ENCODE peak calls at places on chromosomes 5 and 9, in four cellular contexts. One of them, this sample, is unnamed. For H3K9me3, the result is how much of the 10 kb centered on the place peaks cover.

GRCh38 chr5:116144103-116144502 is 59.3 kb downstream of the COMMD10 start:
- DNase-seq in aorta: no peak
- DNase-seq in fibroblast of lung: peak
- DNase-seq in AG04450: no peak
- DNase-seq in this sample: no peak

GRCh38 chr5:142386151-142387021 is 61.6 kb upstream of the SPRY4 start:
- DNase-seq in aorta: no peak
- DNase-seq in fibroblast of lung: no peak
- DNase-seq in AG04450: no peak
- DNase-seq in this sample: peak

GRCh38 chr5:157913575-157913974 is 54.6 kb upstream of the CLINT1 start:
- DNase-seq in aorta: no peak
- DNase-seq in fibroblast of lung: no peak
- DNase-seq in AG04450: no peak
- DNase-seq in this sample: no peak

GRCh38 chr9:132578367-132578932 is 4.0 kb upstream of the BARHL1 start:
- DNase-seq in fibroblast of lung: no peak
- DNase-seq in aorta: no peak
- DNase-seq in AG04450: no peak
- DNase-seq in this sample: no peak

GRCh38 chr5:148697177-148697820 is 43.0 kb upstream of the HTR4 start:
- DNase-seq in AG04450: peak
- DNase-seq in fibroblast of lung: peak
- DNase-seq in aorta: peak
- DNase-seq in this sample: no peak

GRCh38 chr5:127612441-127613141 is 36.3 kb upstream of the CTXN3 start:
- DNase-seq in fibroblast of lung: no peak
- DNase-seq in AG04450: no peak
- DNase-seq in aorta: no peak
- DNase-seq in this sample: no peak

GRCh38 chr5:80282054-80282453 is 26.2 kb upstream of the SERINC5 start:
- DNase-seq in fibroblast of lung: no peak
- DNase-seq in AG04450: no peak
- DNase-seq in aorta: no peak
- DNase-seq in this sample: no peak

GRCh38 chr5:39405489-39405888 is 19.3 kb downstream of the DAB2 start:
- DNase-seq in fibroblast of lung: no peak
- DNase-seq in aorta: no peak
- DNase-seq in AG04450: no peak
- DNase-seq in this sample: no peak

GRCh38 chr5:136636001-136636400 is 270.7 kb upstream of the TRPC7 start:
- DNase-seq in AG04450: no peak
- DNase-seq in fibroblast of lung: no peak
- DNase-seq in aorta: no peak
- DNase-seq in this sample: no peak

GRCh38 chr9:72041369-72041768 is 19.0 kb downstream of the C9orf57 start:
- DNase-seq in fibroblast of lung: no peak
- DNase-seq in AG04450: no peak
- DNase-seq in aorta: no peak
- DNase-seq in this sample: no peak

GRCh38 chr9:81022177-81022576 is 667.2 kb downstream of the TLE1 start:
- DNase-seq in aorta: no peak
- DNase-seq in AG04450: peak
- DNase-seq in fibroblast of lung: peak
- DNase-seq in this sample: no peak

GRCh38 chr9:81826541-81826906 is 101.7 kb upstream of the SPATA31D4 start:
- DNase-seq in fibroblast of lung: peak
- DNase-seq in aorta: no peak
- DNase-seq in AG04450: no peak
- DNase-seq in this sample: peak

GRCh38 chr9:130364619-130365322 is 80.0 kb upstream of the ASS1 start:
- DNase-seq in fibroblast of lung: no peak
- DNase-seq in AG04450: no peak
- DNase-seq in aorta: no peak
- DNase-seq in this sample: no peak

GRCh38 chr5:153782589-153783238 is 256.0 kb downstream of the FAM114A2 start:
- DNase-seq in aorta: no peak
- DNase-seq in AG04450: no peak
- DNase-seq in fibroblast of lung: no peak
- DNase-seq in this sample: no peak

GRCh38 chr5:96538831-96539250 is 105.8 kb upstream of the PCSK1 start:
- DNase-seq in aorta: no peak
- DNase-seq in AG04450: no peak
- DNase-seq in fibroblast of lung: peak
- DNase-seq in this sample: no peak
- H3K27ac ChIP-seq in aorta: no peak
- H3K27ac ChIP-seq in AG04450: no peak
- H3K27ac ChIP-seq in fibroblast of lung: no peak
- H3K27ac ChIP-seq in this sample: no peak

DNA sequence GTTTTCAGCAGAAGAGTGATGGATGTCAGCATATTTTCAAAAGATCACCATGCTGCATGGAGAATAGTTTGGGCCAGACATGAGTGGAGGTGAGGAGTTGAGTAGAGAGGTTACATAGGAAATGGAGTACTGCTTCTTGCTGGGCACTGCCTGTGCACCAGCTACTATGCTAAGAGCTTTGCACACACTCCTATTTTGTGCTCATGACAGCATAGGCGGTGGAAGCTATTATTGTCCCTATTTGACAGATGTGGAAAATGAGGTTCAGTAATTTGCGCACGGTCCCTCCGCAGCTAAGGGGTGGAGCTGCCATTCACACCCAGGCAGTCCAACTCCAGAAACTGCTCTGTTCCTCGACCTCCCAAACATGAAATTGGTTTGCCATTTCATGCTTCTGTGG is 67.8 kb downstream of the ENTREP1 start:
- DNase-seq in AG04450: no peak
- DNase-seq in fibroblast of lung: no peak
- DNase-seq in aorta: no peak
- DNase-seq in this sample: no peak
- H3K9me3 ChIP-seq in AG04450: under half
- H3K9me3 ChIP-seq in fibroblast of lung: under half
- H3K9me3 ChIP-seq in aorta: under half
- H3K9me3 ChIP-seq in this sample: under half

GRCh38 chr5:58502032-58502431 is 10.8 kb downstream of the GAPT start:
- DNase-seq in fibroblast of lung: no peak
- DNase-seq in AG04450: no peak
- DNase-seq in aorta: no peak
- DNase-seq in this sample: no peak

GRCh38 chr5:58505971-58506640 is 14.9 kb downstream of the GAPT start:
- DNase-seq in aorta: no peak
- DNase-seq in fibroblast of lung: no peak
- DNase-seq in AG04450: no peak
- DNase-seq in this sample: no peak

GRCh38 chr5:58507715-58508114 is 16.5 kb downstream of the GAPT start:
- DNase-seq in aorta: no peak
- DNase-seq in fibroblast of lung: no peak
- DNase-seq in AG04450: no peak
- DNase-seq in this sample: no peak

GRCh38 chr5:58503634-58504033 is 12.4 kb downstream of the GAPT start:
- DNase-seq in aorta: no peak
- DNase-seq in AG04450: no peak
- DNase-seq in fibroblast of lung: no peak
- DNase-seq in this sample: no peak

DNA sequence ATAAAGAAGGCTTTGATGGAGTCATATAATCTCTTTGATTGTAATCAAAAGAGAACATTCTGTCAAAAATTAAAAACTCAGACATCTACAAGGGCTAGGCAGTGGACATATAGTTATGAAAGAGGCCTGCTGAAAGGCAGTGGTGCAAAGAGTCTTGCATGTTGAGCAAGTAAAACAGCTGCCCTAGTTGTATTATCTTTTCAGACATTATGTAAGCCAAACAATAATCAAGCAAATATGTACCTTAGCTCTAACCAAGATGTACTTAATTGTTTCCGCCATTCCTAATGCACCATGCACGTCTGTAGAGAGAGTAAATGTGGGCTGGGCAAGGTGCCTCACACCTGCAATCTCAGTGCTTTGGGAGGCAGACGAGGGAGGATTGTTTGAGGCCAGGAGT is 14.3 kb downstream of the GAPT start:
- DNase-seq in aorta: no peak
- DNase-seq in AG04450: no peak
- DNase-seq in fibroblast of lung: no peak
- DNase-seq in this sample: no peak
- H3K27ac ChIP-seq in aorta: no peak
- H3K27ac ChIP-seq in AG04450: no peak
- H3K27ac ChIP-seq in fibroblast of lung: no peak
- H3K27ac ChIP-seq in this sample: no peak

GRCh38 chr5:178981381-178981780 is 13.7 kb downstream of the GRM6 start:
- DNase-seq in fibroblast of lung: no peak
- DNase-seq in aorta: no peak
- DNase-seq in AG04450: no peak
- DNase-seq in this sample: no peak
- H3K9me3 ChIP-seq in fibroblast of lung: under half
- H3K9me3 ChIP-seq in aorta: half or more
- H3K9me3 ChIP-seq in AG04450: half or more
- H3K9me3 ChIP-seq in this sample: under half

DNA sequence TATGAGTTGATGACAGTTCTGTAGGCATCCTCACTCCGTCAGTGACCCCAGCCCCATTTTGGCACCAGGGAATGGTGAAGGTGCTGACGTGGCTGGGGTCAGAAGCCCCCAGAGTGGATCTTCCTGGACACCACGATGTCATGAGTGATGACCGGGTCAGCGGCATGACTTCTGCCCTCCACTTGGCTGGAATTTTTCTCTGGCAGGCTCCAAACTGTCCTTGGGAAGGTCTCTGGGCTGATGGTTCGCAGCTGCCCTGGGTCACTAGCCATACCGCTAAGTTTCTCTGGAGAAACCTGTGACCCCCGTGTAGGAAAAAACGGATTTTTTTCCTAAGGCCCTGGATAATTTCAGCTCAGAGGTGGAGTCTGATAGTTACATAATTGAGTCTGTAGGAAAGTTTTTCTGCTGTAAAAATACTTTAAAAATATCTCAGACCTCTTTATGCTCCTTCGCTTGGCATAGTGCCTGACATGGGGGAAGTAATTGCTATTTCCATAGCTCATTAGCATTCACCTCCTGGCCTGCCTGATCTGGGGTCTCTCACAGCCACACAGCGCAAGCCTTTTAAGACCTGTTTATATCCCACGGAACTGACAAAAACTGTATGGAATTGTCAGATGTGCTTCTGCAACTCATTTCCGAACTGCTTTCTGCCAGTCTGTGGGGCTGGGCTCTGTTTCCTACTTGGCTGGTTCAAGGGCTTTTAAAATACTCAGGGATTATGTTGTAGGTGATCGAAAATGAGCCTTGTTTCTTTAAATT is 69.2 kb downstream of the ANGPTL2 start:
- DNase-seq in aorta: no peak
- DNase-seq in AG04450: no peak
- DNase-seq in fibroblast of lung: peak
- DNase-seq in this sample: no peak
- H3K27ac ChIP-seq in aorta: peak
- H3K27ac ChIP-seq in AG04450: no peak
- H3K27ac ChIP-seq in fibroblast of lung: no peak
- H3K27ac ChIP-seq in this sample: no peak

DNA sequence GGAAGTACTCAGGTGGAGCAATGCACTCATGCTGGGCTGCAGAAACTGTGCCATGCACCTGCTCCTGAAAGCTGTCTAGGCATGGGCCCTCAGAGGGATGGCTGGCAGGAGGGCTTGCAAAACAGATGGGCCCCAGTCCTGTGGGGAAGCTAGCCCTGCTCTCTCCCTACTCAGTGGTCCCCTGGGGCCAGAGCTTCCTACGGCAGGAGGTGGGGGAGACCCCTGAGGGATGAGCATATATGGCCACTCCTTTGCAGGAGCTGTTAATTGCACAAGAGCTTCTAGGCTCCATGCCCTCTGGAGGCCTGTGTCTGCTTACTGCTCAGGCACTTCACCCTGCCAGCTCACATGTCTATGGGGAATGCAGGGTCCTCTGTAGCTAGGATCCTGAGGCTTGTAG is 545.3 kb upstream of the PTPRD start:
- DNase-seq in AG04450: no peak
- DNase-seq in aorta: no peak
- DNase-seq in fibroblast of lung: no peak
- DNase-seq in this sample: no peak
- H3K9me3 ChIP-seq in AG04450: under half
- H3K9me3 ChIP-seq in aorta: under half
- H3K9me3 ChIP-seq in fibroblast of lung: under half
- H3K9me3 ChIP-seq in this sample: under half

GRCh38 chr9:127539259-127539981 is 72.7 kb upstream of the STXBP1 start:
- DNase-seq in aorta: no peak
- DNase-seq in AG04450: no peak
- DNase-seq in fibroblast of lung: peak
- DNase-seq in this sample: no peak

GRCh38 chr9:127538849-127539258 is 73.2 kb upstream of the STXBP1 start:
- DNase-seq in fibroblast of lung: peak
- DNase-seq in aorta: no peak
- DNase-seq in AG04450: no peak
- DNase-seq in this sample: no peak

GRCh38 chr9:127536499-127536898 is 75.6 kb upstream of the STXBP1 start:
- DNase-seq in aorta: no peak
- DNase-seq in fibroblast of lung: no peak
- DNase-seq in AG04450: no peak
- DNase-seq in this sample: no peak

GRCh38 chr9:127537014-127537413 is 75.1 kb upstream of the STXBP1 start:
- DNase-seq in aorta: no peak
- DNase-seq in fibroblast of lung: peak
- DNase-seq in AG04450: no peak
- DNase-seq in this sample: no peak

DNA sequence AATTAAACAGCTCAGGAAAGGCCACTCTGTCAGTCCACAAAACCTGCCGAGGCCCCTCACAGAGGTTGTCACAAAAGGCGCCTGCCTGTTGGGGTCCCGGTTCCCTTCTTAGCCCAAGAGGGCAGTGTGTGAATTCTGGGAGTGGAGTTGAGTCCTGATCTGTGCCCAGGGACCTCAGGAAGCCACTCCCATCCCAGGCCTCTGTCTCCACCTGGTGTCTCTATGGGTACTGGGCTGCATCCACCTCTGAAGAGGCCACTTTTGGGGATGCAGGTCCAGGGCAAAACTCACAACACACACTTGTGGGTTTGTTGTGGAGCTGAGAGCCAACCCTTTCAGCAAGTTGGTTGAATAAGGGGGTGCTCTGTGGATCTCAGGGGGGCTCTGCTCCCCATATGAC is 74.3 kb upstream of the STXBP1 start:
- DNase-seq in aorta: no peak
- DNase-seq in fibroblast of lung: no peak
- DNase-seq in AG04450: no peak
- DNase-seq in this sample: no peak
- H3K27ac ChIP-seq in aorta: no peak
- H3K27ac ChIP-seq in fibroblast of lung: peak
- H3K27ac ChIP-seq in AG04450: peak
- H3K27ac ChIP-seq in this sample: no peak

DNA sequence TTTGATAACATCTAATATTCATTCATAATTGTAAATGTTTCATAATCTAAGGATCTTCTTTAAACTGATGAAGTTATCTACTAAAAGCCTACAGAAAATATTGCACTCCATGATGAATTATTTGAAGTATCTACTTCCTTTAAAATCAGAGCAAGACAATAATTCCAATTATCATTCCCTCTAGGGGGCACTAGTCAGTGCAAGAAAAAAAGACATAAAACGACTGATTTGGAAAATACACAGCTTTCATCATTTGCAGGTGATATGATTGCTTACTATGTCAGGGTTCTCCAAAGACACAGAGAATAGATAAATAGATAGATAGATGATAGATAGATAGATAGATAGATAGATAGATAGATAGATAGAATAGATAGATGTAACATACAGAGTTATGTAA is 13.5 kb upstream of the GRM6 start:
- DNase-seq in fibroblast of lung: peak
- DNase-seq in AG04450: no peak
- DNase-seq in aorta: no peak
- DNase-seq in this sample: no peak
- H3K9me3 ChIP-seq in fibroblast of lung: under half
- H3K9me3 ChIP-seq in AG04450: under half
- H3K9me3 ChIP-seq in aorta: under half
- H3K9me3 ChIP-seq in this sample: under half

This sample was measured in A673.